ENCODE peak calls at places on chromosomes 11 and 22, in seven cellular contexts. S is CD4-positive, alpha-beta T cell; I is colonic mucosa; R is PC-3; O is Karpas-422; G is naive thymus-derived CD4-positive, alpha-beta T cell; X is neuronal stem cell. L is an unnamed sample.

GRCh38 chr11:123653405-123653996 is 923 bp downstream of the SCN3B start:
- DNase-seq in S (no peak), G (no peak), O (no peak), R (peak), I (no peak), X (no peak), L (no peak)

GRCh38 chr11:104570088-104570701 is 328.1 kb downstream of the CASP12 start:
- DNase-seq in X (no peak), G (no peak), S (no peak), O (no peak), R (peak), I (no peak), L (no peak)

GRCh38 chr11:61002598-61002997 is 31.1 kb downstream of the CD6 start:
- DNase-seq in S (no peak), R (no peak), O (no peak), I (no peak), X (no peak), G (no peak), L (no peak)

GRCh38 chr11:16609769-16610168 is 128.7 kb upstream of the C11orf58 start:
- DNase-seq in X (no peak), O (no peak), G (no peak), I (no peak), S (no peak), R (no peak), L (no peak)

GRCh38 chr11:34586655-34587281 is 34.1 kb upstream of the EHF start:
- DNase-seq in O (no peak), R (peak), G (no peak), S (no peak), I (no peak), X (no peak), L (no peak)

GRCh38 chr11:19220903-19221682 is 19.3 kb upstream of the CSRP3 start:
- DNase-seq in R (no peak), I (peak), G (no peak), O (peak), X (no peak), S (no peak), L (no peak)

GRCh38 chr11:2185324-2186085 is 13.9 kb upstream of the TH start:
- DNase-seq in G (no peak), R (no peak), O (no peak), I (no peak), X (no peak), S (no peak), L (peak)

GRCh38 chr11:60528934-60529333 is 13.7 kb downstream of the MS4A13 start:
- DNase-seq in R (no peak), S (no peak), X (no peak), O (peak), G (no peak), I (no peak), L (no peak)

GRCh38 chr11:71500601-71501021 is 26.5 kb upstream of the KRTAP5-7 start:
- DNase-seq in O (no peak), I (peak), S (no peak), R (peak), X (no peak), G (no peak), L (no peak)

GRCh38 chr22:19478466-19479357 is at the start of gene UFD1:
- DNase-seq in X (peak), I (peak), G (peak), O (peak), R (peak), S (peak), L (peak)

GRCh38 chr11:110947100-110947499 is 234.9 kb upstream of the ARHGAP20 start:
- DNase-seq in I (no peak), R (no peak), S (no peak), O (no peak), X (no peak), G (no peak), L (no peak)

DNA sequence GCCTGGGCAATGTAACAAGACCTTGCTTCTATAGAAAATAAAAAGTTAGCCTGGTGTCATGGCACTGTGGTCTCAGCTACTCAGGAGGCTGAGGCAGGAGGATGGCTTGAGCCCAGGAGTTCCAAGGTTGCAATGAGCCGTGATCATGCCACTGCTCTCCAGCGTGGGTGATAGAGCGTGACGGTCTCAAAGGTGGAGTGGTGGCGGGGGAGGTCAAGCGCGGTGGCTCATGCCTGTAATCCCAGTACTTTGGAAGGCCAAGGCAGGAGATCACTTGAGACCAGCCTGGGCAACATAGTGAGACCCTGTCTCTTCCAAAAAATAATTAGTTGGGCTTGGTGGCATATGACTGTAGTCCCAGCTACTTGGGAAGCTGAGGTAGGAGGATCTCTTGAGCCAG is 16.7 kb upstream of the PISD start:
- DNase-seq in X (no peak), G (no peak), R (no peak), O (no peak), S (no peak), I (no peak), L (no peak)
- H3K27ac ChIP-seq in X (no peak), G (no peak), R (no peak), O (no peak), S (no peak), I (no peak), L (no peak)

DNA sequence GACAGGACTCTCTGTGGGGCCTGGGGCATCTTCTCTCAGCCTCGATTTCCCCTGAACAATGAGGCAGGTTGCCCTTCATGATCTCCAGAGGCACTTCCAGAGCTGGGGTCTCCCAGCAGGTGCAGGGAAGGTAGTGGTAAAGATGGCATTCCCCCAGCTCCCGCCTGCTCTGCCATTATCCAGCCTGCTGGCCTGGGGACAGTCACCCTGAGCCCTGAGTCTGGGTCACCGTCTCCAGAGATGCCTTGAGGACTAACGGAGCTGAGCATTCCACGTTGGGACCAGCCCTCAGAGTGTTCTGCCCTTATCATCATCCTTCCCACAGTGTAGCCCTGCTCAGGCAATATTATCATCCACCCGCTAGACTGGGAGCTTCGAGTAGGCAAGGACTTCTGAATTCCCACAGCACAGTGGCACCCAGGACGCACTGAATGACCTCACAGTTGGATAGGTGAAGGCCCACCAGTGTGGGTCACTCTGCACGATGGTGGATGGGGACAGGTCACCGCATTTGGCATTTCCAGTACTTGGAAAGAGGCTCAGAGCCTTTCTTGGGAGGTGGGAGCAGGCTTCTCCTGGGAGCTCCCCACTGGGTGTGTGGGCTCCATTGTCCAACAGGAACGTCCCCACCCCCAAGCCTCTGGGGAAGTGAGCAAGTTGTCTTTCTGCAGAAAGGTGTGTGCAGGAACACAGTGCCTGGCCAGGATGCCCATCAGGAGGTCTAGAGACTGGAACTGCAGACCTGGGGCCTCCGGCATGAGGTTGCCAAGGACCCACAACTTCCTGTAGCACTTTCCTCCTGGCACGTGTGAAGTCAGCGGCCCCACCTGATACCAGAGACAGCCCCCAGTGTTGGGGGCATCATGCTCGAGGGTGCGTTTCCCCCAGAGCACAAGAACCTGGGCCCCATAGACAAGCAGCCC is 51.4 kb upstream of the WNT7B start:
- DNase-seq in R (no peak), O (no peak), S (no peak), G (no peak), I (no peak), X (no peak), L (no peak)
- H3K27ac ChIP-seq in R (no peak), O (no peak), S (no peak), G (no peak), I (no peak), X (no peak), L (no peak)

GRCh38 chr11:44171518-44171917 is 76.0 kb downstream of the EXT2 start:
- DNase-seq in R (no peak), I (no peak), O (no peak), X (no peak), G (no peak), S (no peak), L (no peak)
- H3K27ac ChIP-seq in R (no peak), I (no peak), O (no peak), X (no peak), G (no peak), S (no peak), L (no peak)

DNA sequence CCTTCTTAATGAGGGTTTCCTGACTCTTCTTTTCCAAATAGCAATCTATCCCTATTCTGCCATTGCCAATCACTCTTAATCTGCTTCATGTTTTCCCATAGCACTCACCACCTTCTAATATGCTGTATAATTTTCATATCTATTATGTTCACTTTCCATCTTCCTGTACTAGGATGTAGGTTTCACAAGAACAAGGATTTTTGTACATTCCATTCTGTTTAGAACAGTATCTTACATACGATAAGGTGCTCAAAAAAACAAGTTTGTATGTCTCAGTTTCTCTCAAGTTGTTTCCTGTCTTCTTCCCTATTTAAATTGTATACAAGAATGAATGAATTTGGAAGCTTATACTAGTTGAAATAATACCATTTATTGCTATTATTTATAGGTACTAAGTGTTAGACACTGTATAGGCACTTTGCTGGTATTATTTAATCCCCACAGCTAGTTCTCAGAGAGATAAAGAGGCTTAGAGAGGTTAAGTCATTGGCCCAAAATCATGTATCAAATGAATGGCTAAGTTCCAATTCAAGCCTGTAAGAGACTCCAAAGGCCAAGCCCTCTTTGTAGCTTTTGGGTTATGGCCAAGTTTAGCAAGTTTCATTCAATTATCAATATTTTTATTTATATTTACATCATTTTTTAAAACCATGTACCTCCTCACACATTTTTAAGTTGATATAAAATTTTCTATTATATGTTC is 134.7 kb downstream of the PAX6 start:
- DNase-seq in O (no peak), G (no peak), R (no peak), X (no peak), I (no peak), S (no peak), L (no peak)
- H3K27ac ChIP-seq in O (no peak), G (no peak), R (no peak), X (no peak), I (no peak), S (no peak), L (no peak)

GRCh38 chr11:122046846-122047245 is 69.2 kb downstream of the BLID start:
- DNase-seq in R (peak), O (no peak), I (no peak), G (no peak), X (no peak), S (no peak), L (no peak)
- H3K27ac ChIP-seq in R (peak), O (no peak), I (no peak), G (no peak), X (no peak), S (no peak), L (no peak)

GRCh38 chr22:50676661-50677492 is 4.3 kb downstream of the SHANK3 start:
- DNase-seq in O (no peak), R (no peak), S (no peak), I (no peak), G (no peak), X (no peak), L (no peak)

GRCh38 chr22:50677493-50678217 is 5.0 kb downstream of the SHANK3 start:
- DNase-seq in R (no peak), G (no peak), O (no peak), S (no peak), I (no peak), X (no peak), L (no peak)

GRCh38 chr22:50676211-50676636 is 3.6 kb downstream of the SHANK3 start:
- DNase-seq in S (no peak), R (no peak), O (no peak), G (no peak), X (no peak), I (no peak), L (no peak)

GRCh38 chr22:50678651-50679521 is 6.3 kb downstream of the SHANK3 start:
- DNase-seq in X (no peak), O (no peak), R (no peak), S (no peak), G (no peak), I (no peak), L (no peak)

GRCh38 chr22:50678218-50678650 is 5.6 kb downstream of the SHANK3 start:
- DNase-seq in O (no peak), R (no peak), G (no peak), X (no peak), S (no peak), I (no peak), L (no peak)
- H3K27ac ChIP-seq in O (no peak), R (no peak), G (no peak), X (no peak), S (no peak), I (no peak), L (no peak)

DNA sequence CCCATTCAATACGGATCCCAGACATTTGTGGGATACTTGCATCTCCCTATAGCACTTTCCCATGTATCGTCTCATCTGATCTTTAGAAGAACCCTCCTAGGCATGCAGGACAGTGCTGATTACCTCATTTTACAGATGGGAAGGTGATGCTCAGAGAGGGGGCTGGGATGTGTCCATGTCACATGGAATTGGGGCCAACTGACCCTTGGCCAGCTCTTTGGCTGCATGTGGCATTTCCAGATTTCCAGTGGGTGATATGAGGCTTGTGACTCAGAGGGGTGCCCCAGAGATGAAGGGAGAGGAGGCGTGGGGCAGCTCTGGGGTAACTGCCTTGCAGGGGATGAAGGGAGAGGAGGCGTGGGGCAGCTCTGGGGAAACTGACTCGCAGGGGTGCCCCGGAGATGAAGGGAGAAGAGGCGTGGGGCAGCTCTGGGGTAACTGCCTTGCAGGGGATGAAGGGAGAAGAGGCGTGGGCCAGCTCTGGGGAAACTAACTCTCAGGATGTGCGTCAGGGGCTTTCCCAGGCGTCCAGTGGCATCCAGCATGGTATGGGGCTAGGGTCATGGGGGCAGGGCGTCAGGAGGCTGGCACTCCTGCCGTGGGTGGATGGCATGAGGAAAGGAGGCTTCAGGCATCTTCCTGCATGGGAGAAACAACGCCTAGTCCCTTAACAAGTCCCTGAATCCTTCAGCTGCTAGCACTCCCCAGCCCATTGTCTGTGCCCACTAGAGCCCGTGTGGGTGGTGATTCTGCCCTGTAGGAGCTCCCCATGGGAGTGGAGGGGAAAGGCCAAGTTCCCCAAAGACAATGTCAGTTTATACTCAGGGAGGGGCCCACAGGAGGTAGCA is 11.9 kb upstream of the CERK start:
- DNase-seq in O (no peak), S (no peak), G (no peak), X (no peak), I (no peak), R (no peak), L (no peak)
- H3K27ac ChIP-seq in O (no peak), S (peak), G (peak), X (no peak), I (peak), R (peak), L (peak)

GRCh38 chr22:39238124-39238466 is 6.7 kb downstream of the PDGFB start:
- DNase-seq in O (no peak), X (no peak), S (no peak), G (no peak), I (no peak), R (no peak), L (no peak)

GRCh38 chr22:39234867-39235687 is 9.7 kb downstream of the PDGFB start:
- DNase-seq in S (no peak), R (no peak), I (peak), X (no peak), O (no peak), G (no peak), L (no peak)

GRCh38 chr22:39237276-39238123 is 7.3 kb downstream of the PDGFB start:
- DNase-seq in G (no peak), X (no peak), I (peak), O (no peak), S (no peak), R (no peak), L (no peak)

GRCh38 chr22:39238561-39238960 is 6.2 kb downstream of the PDGFB start:
- DNase-seq in O (no peak), X (no peak), I (no peak), G (no peak), S (no peak), R (no peak), L (no peak)

DNA sequence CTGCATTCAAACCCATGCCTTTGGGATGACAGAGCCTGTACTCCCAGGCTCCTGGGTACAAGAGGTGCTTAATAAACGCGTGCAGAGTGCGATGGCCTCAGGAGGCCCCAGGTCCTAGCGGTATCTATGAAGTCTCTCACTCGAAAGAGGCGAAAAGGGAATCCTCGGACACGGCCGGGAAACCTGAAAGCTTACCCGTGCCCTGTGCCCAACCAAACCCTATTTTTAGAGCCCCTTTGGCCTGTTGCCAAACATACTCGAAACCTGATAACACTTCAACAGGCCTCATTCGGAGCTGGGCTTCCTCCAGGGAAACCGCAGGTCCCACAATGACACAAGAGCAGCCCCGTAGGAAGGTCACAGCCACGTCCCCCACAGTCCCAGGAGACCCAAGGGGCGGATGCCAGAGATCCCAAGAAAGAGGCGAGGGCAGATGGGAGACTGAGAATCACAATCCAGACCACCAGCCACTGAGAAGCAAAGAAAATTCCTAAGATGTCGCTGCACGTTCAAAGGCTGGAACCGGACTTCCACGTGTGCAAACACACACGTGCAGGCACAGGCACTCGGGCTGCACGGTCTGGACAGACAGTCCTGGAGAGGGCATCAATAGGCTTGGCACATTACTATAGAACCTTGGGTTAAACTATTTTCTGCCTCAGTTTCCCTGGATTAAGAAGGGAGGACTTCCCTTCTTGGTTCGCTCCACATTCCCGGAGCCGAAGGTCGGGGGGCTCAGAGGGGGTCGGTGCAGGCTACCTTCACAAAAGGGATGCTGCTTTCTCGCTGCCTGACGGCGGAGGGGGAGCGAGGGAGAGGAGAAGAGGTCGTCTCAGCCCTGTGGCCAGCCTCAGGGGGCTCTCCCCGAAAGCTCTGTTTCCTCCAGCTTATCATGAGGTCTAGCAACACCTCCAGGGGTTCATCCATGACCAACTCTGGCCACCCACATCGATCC is 8.2 kb downstream of the PDGFB start:
- DNase-seq in R (no peak), I (peak), X (no peak), S (peak), O (peak), G (peak), L (peak)
- H3K27ac ChIP-seq in R (no peak), I (no peak), X (no peak), S (no peak), O (no peak), G (no peak), L (no peak)

GRCh38 chr11:90250970-90251369 is 28.1 kb upstream of the CHORDC1 start:
- DNase-seq in G (no peak), S (no peak), O (peak), X (no peak), R (no peak), I (no peak), L (no peak)
- H3K27ac ChIP-seq in G (no peak), S (no peak), O (no peak), X (no peak), R (no peak), I (no peak), L (no peak)

L was measured in DND-41.